ENCODE peak calls at places on chromosome 2, in ten cellular contexts. G is A549, H is psoas muscle, Y is lower lobe of right lung, C is fibroblast of pulmonary artery, X is ovary, Q is hepatocyte, E is PC-9, I is right lobe of liver, J is fibroblast of the aortic adventitia. U is an unnamed sample.

GRCh38 chr2:215731108-215731507 is 282.2 kb downstream of the MREG start:
- DNase-seq in G (no peak), X (no peak), I (no peak), H (no peak), C (no peak), Y (no peak), E (no peak), J (no peak), Q (no peak), U (no peak)

GRCh38 chr2:239298126-239298804 is 102.6 kb downstream of the HDAC4 start:
- DNase-seq in G (no peak), I (peak; percentile 40), X (peak; percentile 18), Q (no peak), Y (no peak), J (no peak), C (no peak), E (no peak), H (peak; percentile 27), U (no peak)

GRCh38 chr2:1731963-1732768 is 12.1 kb downstream of the PXDN start:
- DNase-seq in C (peak; percentile 93), E (peak; percentile 15), H (peak; percentile 70), J (peak; percentile 95), Y (no peak), X (peak; percentile 51), Q (peak; percentile 60), I (peak; percentile 27), G (no peak), U (no peak)

GRCh38 chr2:128386066-128386465 is 67.4 kb upstream of the HS6ST1 start:
- DNase-seq in X (no peak), H (no peak), I (peak; percentile 39), Q (no peak), Y (peak; percentile 38), J (no peak), C (no peak), G (no peak), E (no peak), U (no peak)

GRCh38 chr2:120344991-120345975 is 653 bp upstream of the INHBB start:
- DNase-seq in X (peak; percentile 37), I (no peak), J (no peak), G (no peak), Y (no peak), Q (peak; percentile 46), E (no peak), C (no peak), H (no peak), U (peak; percentile 10)

GRCh38 chr2:112182581-112183034 is 44.4 kb downstream of the FBLN7 start:
- DNase-seq in I (no peak), E (no peak), Q (no peak), Y (no peak), C (no peak), H (no peak), J (no peak), G (no peak), X (no peak), U (no peak)

GRCh38 chr2:83196225-83196624 is 1262.9 kb downstream of the SUCLG1 start:
- DNase-seq in C (peak; percentile 72), E (no peak), J (peak; percentile 35), X (no peak), Q (peak; percentile 37), Y (no peak), G (no peak), I (no peak), H (no peak), U (no peak)

GRCh38 chr2:54999182-54999581 is 51.1 kb downstream of the RTN4 start:
- DNase-seq in X (no peak), I (no peak), J (peak; percentile 72), G (no peak), H (no peak), E (no peak), Q (no peak), C (peak; percentile 64), Y (no peak), U (no peak)

GRCh38 chr2:9234680-9235387 is 28.2 kb downstream of the ASAP2 start:
- DNase-seq in Y (no peak), G (peak; percentile 85), I (no peak), Q (peak; percentile 41), J (peak; percentile 91), E (peak; percentile 99), H (no peak), C (peak; percentile 95), X (no peak), U (no peak)

GRCh38 chr2:144239306-144239705 is 280.6 kb downstream of the ZEB2 start:
- DNase-seq in Q (no peak), X (no peak), H (no peak), Y (no peak), J (no peak), G (no peak), I (no peak), C (no peak), E (no peak), U (no peak)

GRCh38 chr2:69659349-69659748 is 15.8 kb upstream of the AAK1 start:
- DNase-seq in E (no peak), X (no peak), C (no peak), G (no peak), I (no peak), Q (no peak), Y (no peak), J (no peak), H (no peak), U (no peak)

GRCh38 chr2:29372185-29372584 is 257.0 kb downstream of the CLIP4 start:
- DNase-seq in Q (no peak), E (peak; percentile 36), C (no peak), I (no peak), Y (no peak), J (peak; percentile 1), X (no peak), H (no peak), G (no peak), U (no peak)

GRCh38 chr2:78782196-78782595 is 243.3 kb upstream of the REG3G start:
- DNase-seq in Q (no peak), G (no peak), J (no peak), H (no peak), E (no peak), I (no peak), Y (no peak), X (no peak), C (no peak), U (no peak)

GRCh38 chr2:78780864-78781583 is 244.5 kb upstream of the REG3G start:
- DNase-seq in E (no peak), X (no peak), Q (no peak), C (no peak), G (no peak), I (no peak), Y (no peak), H (no peak), J (no peak), U (no peak)

GRCh38 chr2:78775291-78775690 is 250.2 kb upstream of the REG3G start:
- DNase-seq in X (no peak), C (no peak), J (no peak), E (no peak), Y (no peak), H (no peak), Q (no peak), I (no peak), G (no peak), U (no peak)

GRCh38 chr2:78778756-78779510 is 246.6 kb upstream of the REG3G start:
- DNase-seq in Y (no peak), C (no peak), I (no peak), Q (no peak), H (no peak), J (no peak), G (no peak), E (no peak), X (no peak), U (no peak)

DNA sequence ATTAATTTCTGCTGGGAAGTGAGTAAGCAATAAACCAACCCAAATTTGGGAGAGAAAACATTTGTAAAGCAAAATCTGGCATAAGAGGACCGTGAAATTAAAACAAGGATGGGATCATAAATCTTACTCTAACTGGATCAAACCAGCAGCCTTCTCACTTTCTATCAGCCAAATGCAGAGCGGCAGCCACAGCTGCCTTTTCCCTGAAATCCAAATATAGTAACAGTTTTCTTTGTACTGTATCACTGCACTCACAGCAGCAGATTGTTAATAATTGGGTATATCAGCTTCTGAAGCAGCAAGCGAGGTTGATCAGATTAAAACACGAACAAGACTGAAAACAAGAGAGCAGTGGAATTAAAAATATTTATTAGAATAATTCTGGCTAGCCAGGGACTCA is 245.2 kb upstream of the REG3G start:
- DNase-seq in G (no peak), X (no peak), Y (no peak), C (no peak), E (no peak), J (no peak), H (no peak), Q (no peak), I (no peak), U (no peak)
- H3K4me3 ChIP-seq in G (no peak overlapping the region), X (no peak overlapping the region), Y (no peak overlapping the region), C (no peak overlapping the region), E (no peak overlapping the region), J (no peak overlapping the region), H (peak overlapping the region; percentile 54), Q (no peak overlapping the region), I (no peak overlapping the region), U (no peak overlapping the region)

GRCh38 chr2:233480490-233481202 is 85.9 kb downstream of the USP40 start:
- DNase-seq in J (no peak), H (peak; percentile 82), E (no peak), I (peak; percentile 55), Q (no peak), X (no peak), Y (peak; percentile 90), C (no peak), G (no peak), U (peak; percentile 84)
- TF ChIP-seq CTCF in J (no peak), H (peak; percentile 41), E (no peak), I (no peak), Q (no peak), X (no peak), Y (peak; percentile 36), C (no peak), G (no peak), U (peak; percentile 55)

GRCh38 chr2:190182071-190182524 is 119.6 kb upstream of the MSTN start:
- DNase-seq in H (no peak), J (no peak), E (no peak), Q (no peak), I (no peak), X (no peak), G (no peak), C (no peak), Y (no peak), U (no peak)
- H3K4me3 ChIP-seq in H (peak overlapping the region; percentile 88), J (no peak overlapping the region), E (no peak overlapping the region), Q (no peak overlapping the region), I (no peak overlapping the region), X (no peak overlapping the region), G (no peak overlapping the region), C (no peak overlapping the region), Y (no peak overlapping the region), U (no peak overlapping the region)

GRCh38 chr2:20439503-20439902 is 7.4 kb upstream of the RHOB start:
- DNase-seq in Y (no peak), I (no peak), C (peak; percentile 53), X (no peak), G (no peak), Q (no peak), H (no peak), E (no peak), J (no peak), U (no peak)
- TF ChIP-seq CTCF in Y (no peak), I (peak; percentile 24), C (no peak), X (no peak), G (no peak), Q (no peak), H (no peak), E (no peak), J (no peak), U (no peak)

U was measured in prostate gland.